ENCODE peak calls at places on chromosome 13, in nine cellular contexts. S, N, C, I, G, F, R, K and Y are unnamed samples.

GRCh38 chr13:112255550-112256120 is 120.5 kb upstream of the SPACA7 start:
- DNase-seq in S (no peak), N (no peak), C (no peak), I (no peak), G (no peak), F (no peak), R (no peak), K (no peak), Y (no peak)

GRCh38 chr13:97136418-97136817 is 85.7 kb upstream of the MBNL2 start:
- DNase-seq in S (no peak), N (no peak), C (no peak), I (no peak), G (no peak), F (no peak), R (no peak), K (no peak), Y (no peak)

GRCh38 chr13:100244431-100244830 is 155.5 kb downstream of the PCCA start:
- DNase-seq in S (no peak), N (no peak), C (no peak), I (no peak), G (no peak), F (no peak), R (no peak), K (no peak), Y (no peak)

GRCh38 chr13:30429721-30430694 is 7.7 kb downstream of the UBE2L5 start:
- DNase-seq in S (no peak), N (no peak), C (no peak), I (no peak), G (peak), F (no peak), R (no peak), K (no peak), Y (peak)

GRCh38 chr13:59409211-59409610 is 754.5 kb downstream of the DIAPH3 start:
- DNase-seq in S (no peak), N (no peak), C (peak), I (no peak), G (no peak), F (no peak), R (no peak), K (no peak), Y (no peak)

GRCh38 chr13:103100795-103101194 is 34.6 kb upstream of the SLC10A2 start:
- DNase-seq in S (no peak), N (no peak), C (no peak), I (no peak), G (peak), F (no peak), R (no peak), K (no peak), Y (no peak)

GRCh38 chr13:82165396-82166174 is 1716.7 kb downstream of the SLITRK1 start:
- DNase-seq in S (no peak), N (no peak), C (no peak), I (no peak), G (no peak), F (no peak), R (no peak), K (no peak), Y (no peak)

GRCh38 chr13:48600374-48601364 is 53.1 kb upstream of the CYSLTR2 start:
- DNase-seq in S (no peak), N (no peak), C (no peak), I (no peak), G (no peak), F (no peak), R (no peak), K (no peak), Y (no peak)

GRCh38 chr13:36297259-36297599 is 385 bp downstream of the CCDC169 start:
- DNase-seq in S (no peak), N (peak), C (peak), I (no peak), G (peak), F (no peak), R (no peak), K (no peak), Y (no peak)

GRCh38 chr13:72931311-72931710 is 127.5 kb upstream of the KLF5 start:
- DNase-seq in S (no peak), N (no peak), C (no peak), I (no peak), G (no peak), F (no peak), R (no peak), K (no peak), Y (no peak)

GRCh38 chr13:113591750-113592149 is 7.2 kb downstream of the TFDP1 start:
- DNase-seq in S (no peak), N (no peak), C (no peak), I (no peak), G (no peak), F (no peak), R (no peak), K (no peak), Y (no peak)

GRCh38 chr13:46554971-46555370 is 2.0 kb downstream of the LRCH1 start:
- DNase-seq in S (no peak), N (no peak), C (no peak), I (no peak), G (no peak), F (no peak), R (no peak), K (no peak), Y (no peak)

GRCh38 chr13:39779337-39780270 is 124.1 kb downstream of the COG6 start:
- DNase-seq in S (no peak), N (peak), C (no peak), I (no peak), G (no peak), F (no peak), R (no peak), K (peak), Y (no peak)

GRCh38 chr13:102757006-102757405 is 16.6 kb downstream of the TEX30 start:
- DNase-seq in S (no peak), N (no peak), C (no peak), I (no peak), G (peak), F (no peak), R (no peak), K (no peak), Y (no peak)

GRCh38 chr13:104832265-104832664 is 1703.2 kb downstream of the EFNB2 start:
- DNase-seq in S (no peak), N (no peak), C (no peak), I (peak), G (no peak), F (no peak), R (no peak), K (no peak), Y (no peak)

GRCh38 chr13:98207411-98207810 is 30.3 kb upstream of the RNF113B start:
- DNase-seq in S (no peak), N (no peak), C (no peak), I (no peak), G (no peak), F (no peak), R (no peak), K (no peak), Y (no peak)

GRCh38 chr13:71613347-71613746 is 253.7 kb downstream of the DACH1 start:
- DNase-seq in S (no peak), N (no peak), C (no peak), I (no peak), G (no peak), F (no peak), R (no peak), K (no peak), Y (no peak)

GRCh38 chr13:98307392-98307743 is 130.3 kb upstream of the RNF113B start:
- DNase-seq in S (no peak), N (no peak), C (no peak), I (no peak), G (no peak), F (no peak), R (no peak), K (no peak), Y (no peak)

GRCh38 chr13:64158910-64159309 is 2743.3 kb upstream of the PCDH20 start:
- DNase-seq in S (no peak), N (no peak), C (no peak), I (no peak), G (peak), F (no peak), R (peak), K (no peak), Y (no peak)

GRCh38 chr13:92896842-92897241 is 329.8 kb upstream of the GPC6 start:
- DNase-seq in S (no peak), N (no peak), C (peak), I (no peak), G (peak), F (no peak), R (no peak), K (no peak), Y (no peak)

GRCh38 chr13:24162604-24163003 is 2.1 kb downstream of the SPATA13 start:
- DNase-seq in S (no peak), N (no peak), C (no peak), I (peak), G (no peak), F (no peak), R (no peak), K (no peak), Y (no peak)

GRCh38 chr13:40568672-40569350 is 97.6 kb downstream of the FOXO1 start:
- DNase-seq in S (no peak), N (no peak), C (no peak), I (no peak), G (no peak), F (no peak), R (no peak), K (no peak), Y (no peak)

GRCh38 chr13:45242070-45242469 is 41.2 kb upstream of the KCTD4 start:
- DNase-seq in S (no peak), N (no peak), C (no peak), I (no peak), G (peak), F (no peak), R (no peak), K (no peak), Y (no peak)